ENCODE peak calls at places on chromosomes 13 and 19, in four cellular contexts. M is NCI-H2107, O is fibroblast of villous mesenchyme, S is brain microvascular endothelial cell. J is an unnamed sample.

GRCh38 chr13:52156724-52157251 is 2.6 kb downstream of the NEK3 start:
- DNase-seq in M (no peak), S (peak; percentile 53), O (peak; percentile 10), J (no peak)

GRCh38 chr13:66553391-66553790 is 676.7 kb downstream of the PCDH9 start:
- DNase-seq in M (no peak), O (no peak), S (no peak), J (peak; percentile 36)

GRCh38 chr19:3370728-3371591 is 4.6 kb downstream of the NFIC start:
- DNase-seq in M (no peak), O (no peak), S (no peak), J (no peak)

GRCh38 chr13:110914293-110915056 is 394 bp downstream of the ANKRD10 start:
- DNase-seq in S (peak; percentile 55), O (peak; percentile 83), M (no peak), J (peak; percentile 67)

GRCh38 chr13:20808874-20809273 is 35.1 kb upstream of the EEF1AKMT1 start:
- DNase-seq in S (no peak), O (no peak), M (no peak), J (no peak)

GRCh38 chr13:110714798-110715394 is 1.4 kb downstream of the ING1 start:
- DNase-seq in S (peak; percentile 18), O (no peak), M (peak; percentile 45), J (peak; percentile 73)

GRCh38 chr19:18603958-18604819 is 2.4 kb downstream of the CRLF1 start:
- DNase-seq in O (no peak), S (no peak), M (no peak), J (no peak)

GRCh38 chr19:31666126-31666525 is 316.9 kb upstream of the TSHZ3 start:
- DNase-seq in S (no peak), O (no peak), M (no peak), J (no peak)

GRCh38 chr13:74866151-74866550 is 615.8 kb downstream of the TBC1D4 start:
- DNase-seq in O (no peak), S (no peak), M (no peak), J (no peak)

GRCh38 chr19:13850910-13851753 is 25.8 kb upstream of the NANOS3 start:
- DNase-seq in M (no peak), S (peak; percentile 92), O (peak; percentile 94), J (peak; percentile 95)